ENCODE peak calls at places on chromosomes 1 and 21, in seven cellular contexts. X, E, S, V, K, N and Y are unnamed samples.

GRCh38 chr1:68185743-68186142 is 46.6 kb downstream of the WLS start:
- DNase-seq in X (no peak), E (no peak), S (no peak), V (no peak), K (no peak), N (no peak), Y (no peak)

GRCh38 chr1:19432943-19433609 is 52.3 kb downstream of the CAPZB start:
- DNase-seq in X (no peak), E (no peak), S (no peak), V (no peak), K (no peak), N (no peak), Y (no peak)

GRCh38 chr1:50214764-50215163 is 106.0 kb downstream of the ELAVL4 start:
- DNase-seq in X (no peak), E (peak), S (no peak), V (no peak), K (no peak), N (no peak), Y (no peak)

GRCh38 chr1:202105571-202106339 is 17.0 kb upstream of the GPR37L1 start:
- DNase-seq in X (peak), E (no peak), S (peak), V (no peak), K (no peak), N (no peak), Y (no peak)

GRCh38 chr1:3731543-3731942 is 20.7 kb upstream of the CCDC27 start:
- DNase-seq in X (no peak), E (no peak), S (no peak), V (no peak), K (no peak), N (no peak), Y (no peak)

GRCh38 chr21:42068592-42068991 is 2.5 kb upstream of the UMODL1 start:
- DNase-seq in X (no peak), E (no peak), S (no peak), V (no peak), K (no peak), N (no peak), Y (no peak)

GRCh38 chr1:154334647-154335350 is 9.5 kb downstream of the ATP8B2 start:
- DNase-seq in X (no peak), E (peak), S (peak), V (peak), K (peak), N (no peak), Y (peak)

GRCh38 chr1:223198628-223198965 is 55.5 kb upstream of the TLR5 start:
- DNase-seq in X (no peak), E (no peak), S (no peak), V (no peak), K (no peak), N (no peak), Y (no peak)

GRCh38 chr1:237115035-237115434 is 73.1 kb downstream of the RYR2 start:
- DNase-seq in X (no peak), E (no peak), S (peak), V (no peak), K (no peak), N (no peak), Y (no peak)

GRCh38 chr1:19468397-19468956 is 16.9 kb downstream of the CAPZB start:
- DNase-seq in X (no peak), E (peak), S (peak), V (no peak), K (no peak), N (no peak), Y (no peak)

GRCh38 chr1:1348420-1349255 is 580 bp downstream of the DVL1 start:
- DNase-seq in X (no peak), E (no peak), S (peak), V (no peak), K (peak), N (no peak), Y (no peak)

GRCh38 chr1:109792056-109792831 is 28.5 kb upstream of the EPS8L3 start:
- DNase-seq in X (no peak), E (peak), S (peak), V (no peak), K (peak), N (no peak), Y (no peak)

GRCh38 chr1:205581321-205581980 is 50.4 kb downstream of the ELK4 start:
- DNase-seq in X (no peak), E (no peak), S (no peak), V (no peak), K (no peak), N (no peak), Y (no peak)

GRCh38 chr1:244802041-244802440 is 33.4 kb upstream of the COX20 start:
- DNase-seq in X (no peak), E (no peak), S (no peak), V (no peak), K (no peak), N (no peak), Y (no peak)

GRCh38 chr1:202221911-202222909 is 28.6 kb downstream of the LGR6 start:
- DNase-seq in X (no peak), E (peak), S (no peak), V (no peak), K (no peak), N (no peak), Y (no peak)

GRCh38 chr1:245489838-245490237 is 335.1 kb downstream of the KIF26B start:
- DNase-seq in X (no peak), E (no peak), S (no peak), V (no peak), K (no peak), N (no peak), Y (no peak)

GRCh38 chr1:59898927-59899326 is 27.6 kb downstream of the CYP2J2 start:
- DNase-seq in X (no peak), E (no peak), S (no peak), V (no peak), K (no peak), N (no peak), Y (no peak)

GRCh38 chr1:153612755-153613331 is at the start of gene S100A16:
- DNase-seq in X (no peak), E (no peak), S (peak), V (no peak), K (no peak), N (no peak), Y (no peak)

GRCh38 chr21:26840206-26840605 is 5.0 kb downstream of the ADAMTS1 start:
- DNase-seq in X (no peak), E (no peak), S (no peak), V (no peak), K (no peak), N (no peak), Y (no peak)

GRCh38 chr1:230194525-230194924 is 127.5 kb downstream of the GALNT2 start:
- DNase-seq in X (no peak), E (no peak), S (no peak), V (no peak), K (peak), N (no peak), Y (no peak)

GRCh38 chr1:2266301-2266967 is 38.3 kb downstream of the SKI start:
- DNase-seq in X (no peak), E (no peak), S (no peak), V (no peak), K (no peak), N (no peak), Y (no peak)

GRCh38 chr1:66497910-66498309 is 36.0 kb upstream of the SGIP1 start:
- DNase-seq in X (no peak), E (no peak), S (no peak), V (no peak), K (no peak), N (no peak), Y (no peak)

GRCh38 chr1:183038913-183039312 is 15.7 kb downstream of the LAMC1 start:
- DNase-seq in X (no peak), E (no peak), S (no peak), V (no peak), K (no peak), N (no peak), Y (no peak)

GRCh38 chr21:44929242-44929798 is 8.6 kb upstream of the ITGB2 start:
- DNase-seq in X (no peak), E (no peak), S (no peak), V (no peak), K (no peak), N (no peak), Y (no peak)

GRCh38 chr21:39655589-39655988 is 42.8 kb downstream of the B3GALT5 start:
- DNase-seq in X (no peak), E (no peak), S (no peak), V (no peak), K (no peak), N (no peak), Y (no peak)

GRCh38 chr1:101236546-101237228 is at the start of gene S1PR1:
- DNase-seq in X (peak), E (no peak), S (peak), V (no peak), K (peak), N (peak), Y (peak)

GRCh38 chr1:186681806-186682205 is 1.6 kb upstream of the PTGS2 start:
- DNase-seq in X (no peak), E (no peak), S (no peak), V (no peak), K (no peak), N (no peak), Y (no peak)

GRCh38 chr1:81550753-81551152 is 250.0 kb upstream of the ADGRL2 start:
- DNase-seq in X (no peak), E (no peak), S (no peak), V (no peak), K (no peak), N (no peak), Y (no peak)

GRCh38 chr1:38014724-38015424 is 2.3 kb downstream of the UTP11 start:
- DNase-seq in X (no peak), E (no peak), S (no peak), V (no peak), K (no peak), N (no peak), Y (no peak)

GRCh38 chr1:168520052-168520751 is 23.6 kb downstream of the XCL2 start:
- DNase-seq in X (no peak), E (no peak), S (no peak), V (no peak), K (no peak), N (no peak), Y (no peak)

DNA sequence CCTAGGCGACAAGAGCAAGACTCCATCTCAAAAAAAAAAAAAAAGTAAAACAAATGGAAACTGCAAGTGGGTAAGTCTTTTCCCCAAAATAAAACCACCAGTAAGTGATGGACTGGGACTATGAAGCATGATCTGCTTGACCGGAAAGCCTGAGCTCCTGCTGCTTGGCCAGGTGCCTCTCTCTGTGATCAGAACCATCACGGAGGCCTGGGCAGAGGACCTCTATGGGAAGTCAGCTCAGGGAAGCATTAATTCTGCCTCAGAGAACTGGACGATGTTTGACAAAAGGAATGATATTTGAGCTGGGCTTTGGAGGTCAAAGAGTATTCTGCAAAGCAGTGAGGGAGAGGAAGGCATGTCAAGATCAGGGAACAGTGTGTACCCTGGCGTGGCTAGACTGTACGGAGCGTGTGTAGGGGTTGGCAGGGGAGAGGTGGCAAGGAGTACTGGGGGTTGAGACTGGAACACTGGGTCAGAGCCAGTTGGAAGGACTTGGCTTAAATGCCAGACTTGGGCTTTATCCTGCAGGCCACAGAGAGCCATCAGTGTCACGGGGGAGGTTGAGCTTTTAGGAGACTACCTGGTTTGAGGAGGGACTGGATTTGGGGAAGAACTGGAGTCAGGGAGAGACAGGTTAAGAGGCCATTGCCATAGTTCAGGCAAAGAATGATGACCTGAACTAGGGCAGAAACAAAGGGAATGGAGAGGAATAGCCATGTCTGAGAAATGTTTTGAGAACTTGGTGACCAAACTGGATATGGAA is 16.4 kb downstream of the ATP1A2 start:
- DNase-seq in X (no peak), E (peak), S (no peak), V (no peak), K (no peak), N (no peak), Y (no peak)
- TF ChIP-seq POLR2AphosphoS5 in X (no peak), E (no peak), S (no peak), V (no peak), K (no peak), N (no peak), Y (no peak)

DNA sequence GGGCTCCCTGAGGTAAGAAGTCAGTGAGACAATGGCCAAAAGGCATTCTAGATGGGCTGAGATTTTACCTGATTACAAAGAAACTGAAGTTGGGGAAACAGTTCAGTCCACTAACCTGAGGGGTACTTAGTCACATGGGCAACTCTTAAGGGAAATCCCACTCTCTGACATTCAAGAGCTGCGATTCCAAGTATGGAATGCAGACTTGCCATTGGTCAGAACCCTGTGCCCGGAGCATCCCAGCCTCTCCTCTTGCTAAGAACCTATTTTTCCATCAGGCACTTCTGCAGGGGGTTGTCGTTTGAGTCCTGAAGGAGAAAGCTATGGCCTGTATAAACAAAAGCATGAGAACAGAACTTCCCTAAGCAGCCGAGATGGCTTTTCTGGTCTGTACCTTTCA is 434.9 kb upstream of the DAB1 start:
- DNase-seq in X (no peak), E (no peak), S (no peak), V (no peak), K (no peak), N (no peak), Y (no peak)
- TF ChIP-seq TAF1 in X (no peak), E (no peak), S (no peak), V (no peak), K (no peak), N (no peak), Y (no peak)

DNA sequence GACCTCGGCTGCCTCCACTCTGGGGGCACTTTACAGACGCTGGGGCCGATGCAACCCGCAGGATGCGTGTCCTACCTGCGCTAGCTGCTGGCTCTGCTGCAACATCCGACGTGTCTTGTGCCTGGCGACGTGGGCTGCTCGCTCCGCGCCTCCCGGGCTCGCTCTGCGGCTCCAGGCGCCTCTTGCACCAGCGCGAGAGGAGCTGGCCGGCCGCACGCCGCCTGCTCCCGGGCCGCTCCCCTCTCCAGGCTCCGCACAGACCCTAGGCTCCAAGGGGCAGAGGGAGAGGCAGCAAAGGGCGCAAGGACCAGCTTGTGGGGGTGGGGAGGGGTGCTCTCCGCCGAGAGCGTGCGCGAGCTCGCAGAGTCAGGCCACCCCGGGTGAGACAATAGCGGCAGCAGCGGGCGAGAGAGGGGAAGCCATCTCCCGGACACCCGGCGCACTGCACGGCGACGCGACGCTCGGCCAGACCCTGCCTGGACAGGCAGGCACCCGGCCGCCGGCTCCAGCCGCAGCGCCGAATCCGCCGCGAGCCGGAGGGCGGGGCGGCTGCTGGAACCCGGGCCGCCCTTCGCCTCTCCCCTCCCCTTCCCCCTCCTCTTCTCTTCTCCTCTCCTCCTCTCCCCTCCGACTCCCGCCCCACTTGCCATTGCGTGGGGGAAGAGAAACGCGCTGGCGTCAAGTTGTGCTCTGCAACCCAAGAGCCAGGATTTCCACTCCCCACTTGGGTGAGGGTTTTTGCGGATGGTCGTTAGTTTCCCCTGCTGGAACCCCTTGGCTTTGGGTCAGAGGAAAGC is at the start of gene PIK3C2B:
- DNase-seq in X (peak), E (peak), S (peak), V (peak), K (peak), N (peak), Y (peak)
- TF ChIP-seq POLR2AphosphoS5 in X (peak), E (peak), S (no peak), V (no peak), K (peak), N (peak), Y (peak)

GRCh38 chr21:15252437-15252836 is 187.6 kb upstream of the NRIP1 start:
- DNase-seq in X (no peak), E (no peak), S (no peak), V (no peak), K (no peak), N (no peak), Y (no peak)

GRCh38 chr21:15250384-15250783 is 185.6 kb upstream of the NRIP1 start:
- DNase-seq in X (no peak), E (no peak), S (no peak), V (no peak), K (no peak), N (no peak), Y (no peak)

GRCh38 chr21:15254111-15254510 is 189.3 kb upstream of the NRIP1 start:
- DNase-seq in X (no peak), E (no peak), S (no peak), V (no peak), K (no peak), N (no peak), Y (no peak)

GRCh38 chr21:15247613-15248012 is 182.8 kb upstream of the NRIP1 start:
- DNase-seq in X (no peak), E (no peak), S (no peak), V (no peak), K (no peak), N (no peak), Y (no peak)

DNA sequence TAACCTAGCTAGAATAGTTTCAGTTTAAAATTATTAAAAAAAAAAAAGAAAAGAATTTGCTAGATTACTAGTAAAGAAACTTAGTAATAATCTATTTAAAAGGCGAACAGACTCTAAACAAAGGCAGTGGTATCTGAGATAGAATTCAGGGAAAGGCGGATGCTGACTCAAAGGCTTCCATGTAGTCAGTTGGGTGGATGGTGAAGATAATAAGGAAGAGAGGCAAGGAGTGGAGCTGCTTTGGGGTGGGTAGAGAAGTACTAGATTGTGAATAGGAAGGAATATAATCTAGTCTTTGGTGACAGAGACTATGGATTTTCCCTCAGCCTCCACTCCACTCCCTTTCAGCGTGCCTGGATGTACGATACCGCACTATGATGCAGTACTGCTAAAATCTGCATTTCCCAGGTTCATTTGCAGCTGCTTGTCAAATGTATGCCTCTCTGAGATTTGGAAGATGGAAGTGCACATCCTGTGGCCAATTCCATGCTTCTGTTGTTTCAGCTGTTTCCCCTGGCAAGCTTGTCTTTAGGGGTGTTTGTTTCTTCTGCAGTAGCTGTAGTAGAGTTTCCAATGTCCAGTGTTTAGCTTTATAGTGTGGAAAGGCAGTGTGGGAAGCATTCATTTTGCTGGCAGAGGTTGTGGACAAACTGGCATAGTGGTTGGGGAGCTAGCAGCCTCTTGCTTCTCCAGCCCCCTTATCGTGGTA is 184.6 kb upstream of the NRIP1 start:
- DNase-seq in X (no peak), E (no peak), S (no peak), V (no peak), K (no peak), N (no peak), Y (no peak)
- TF ChIP-seq TAF1 in X (no peak), E (no peak), S (no peak), V (no peak), K (no peak), N (no peak), Y (no peak)